ENCODE peak calls at places on chromosomes 16 and 17, in eight cellular contexts. Z is A549, N is HCT116, W is H1, D is ovary, P is body of pancreas, Y is stomach, U is K562. T is an unnamed sample.

GRCh38 chr16:1150511-1150982 is 2.4 kb upstream of the CACNA1H start:
- DNase-seq in P (no peak), N (peak), W (peak), D (peak), U (peak), Z (peak), Y (no peak), T (no peak)

GRCh38 chr16:79267146-79267545 is 333.4 kb downstream of the MAF start:
- DNase-seq in U (no peak), P (no peak), D (no peak), W (no peak), Z (no peak), Y (no peak), N (no peak), T (no peak)

GRCh38 chr16:86716649-86717048 is 138.3 kb downstream of the FOXL1 start:
- DNase-seq in N (no peak), W (no peak), Y (no peak), Z (no peak), P (no peak), U (no peak), D (no peak), T (no peak)

GRCh38 chr16:1468456-1468855 is 6.4 kb downstream of the CLCN7 start:
- DNase-seq in U (no peak), D (no peak), Y (no peak), N (no peak), Z (no peak), P (no peak), W (peak), T (no peak)

GRCh38 chr16:19858654-19859018 is 26.0 kb downstream of the GPRC5B start:
- DNase-seq in W (no peak), Y (no peak), U (no peak), N (no peak), D (no peak), P (no peak), Z (no peak), T (no peak)

GRCh38 chr17:28405632-28406477 is at the start of gene SLC46A1:
- DNase-seq in Z (peak), Y (peak), D (peak), P (peak), W (peak), N (no peak), U (peak), T (no peak)

GRCh38 chr16:56849690-56850680 is 15.0 kb upstream of the SLC12A3 start:
- DNase-seq in Z (no peak), D (no peak), Y (no peak), U (no peak), P (no peak), N (no peak), W (no peak), T (no peak)

GRCh38 chr16:68298312-68298711 is 12.4 kb downstream of the SLC7A6OS start:
- DNase-seq in P (no peak), Z (no peak), U (no peak), Y (no peak), D (no peak), W (no peak), N (no peak), T (no peak)

GRCh38 chr17:79847698-79848369 is 8.6 kb upstream of the CBX4 start:
- DNase-seq in P (no peak), U (no peak), Y (no peak), Z (no peak), N (no peak), W (no peak), D (no peak), T (no peak)

GRCh38 chr17:28928061-28928460 is 23.3 kb downstream of the PHF12 start:
- DNase-seq in U (no peak), D (no peak), Z (no peak), P (no peak), Y (no peak), N (no peak), W (no peak), T (no peak)

GRCh38 chr17:34478244-34478643 is 101.1 kb upstream of the TMEM132E start:
- DNase-seq in N (no peak), U (no peak), Z (no peak), P (no peak), D (no peak), Y (no peak), W (no peak), T (no peak)

GRCh38 chr17:38656959-38657823 is 17.6 kb downstream of the EPOP start:
- DNase-seq in W (no peak), U (no peak), P (peak), N (no peak), Y (no peak), D (no peak), Z (no peak), T (no peak)

GRCh38 chr17:66276328-66276937 is 26.0 kb upstream of the PRKCA start:
- DNase-seq in P (no peak), N (no peak), U (no peak), W (no peak), Z (peak), D (no peak), Y (no peak), T (no peak)

GRCh38 chr16:14187517-14188338 is 116.6 kb downstream of the MRTFB start:
- DNase-seq in Y (no peak), U (no peak), Z (no peak), D (no peak), P (no peak), W (no peak), N (no peak), T (no peak)

GRCh38 chr17:30236807-30237206 is 1.3 kb upstream of the SLC6A4 start:
- DNase-seq in W (peak), N (peak), U (no peak), Z (peak), D (no peak), P (peak), Y (peak), T (no peak)

GRCh38 chr17:1298616-1299015 is 19.2 kb downstream of the TRARG1 start:
- DNase-seq in Y (no peak), U (no peak), N (no peak), P (no peak), Z (no peak), D (no peak), W (peak), T (no peak)

GRCh38 chr16:5143761-5144620 is 46.4 kb upstream of the EEF2KMT start:
- DNase-seq in Y (no peak), D (no peak), U (no peak), W (no peak), P (no peak), Z (no peak), N (no peak), T (no peak)

GRCh38 chr17:50883850-50884291 is 17.7 kb upstream of the TOB1 start:
- DNase-seq in Z (no peak), U (no peak), Y (peak), P (peak), N (no peak), D (no peak), W (no peak), T (no peak)

GRCh38 chr16:12124742-12125141 is 148.2 kb downstream of the SNX29 start:
- DNase-seq in U (no peak), W (no peak), Y (no peak), Z (no peak), P (no peak), N (no peak), D (no peak), T (no peak)

GRCh38 chr17:72184805-72185204 is 64.0 kb downstream of the SOX9 start:
- DNase-seq in U (no peak), Z (no peak), Y (no peak), P (no peak), W (no peak), D (no peak), N (no peak), T (no peak)

GRCh38 chr17:71446635-71447034 is 674.2 kb upstream of the SOX9 start:
- DNase-seq in W (no peak), Y (no peak), D (no peak), U (no peak), P (no peak), N (no peak), Z (no peak), T (no peak)

GRCh38 chr17:6420173-6420641 is 14.7 kb downstream of the AIPL1 start:
- DNase-seq in P (no peak), N (no peak), U (no peak), W (peak), Y (no peak), D (no peak), Z (peak), T (no peak)

GRCh38 chr16:71406724-71407123 is 35.1 kb downstream of the TLE7 start:
- DNase-seq in U (no peak), N (no peak), Y (no peak), P (no peak), D (no peak), Z (no peak), W (no peak), T (no peak)

GRCh38 chr16:24255446-24256352 is at the start of gene CACNG3:
- DNase-seq in U (peak), D (no peak), Z (peak), N (no peak), P (peak), W (peak), Y (no peak), T (no peak)

GRCh38 chr16:69606985-69607384 is 41.2 kb downstream of the NFAT5 start:
- DNase-seq in N (no peak), Z (no peak), D (no peak), Y (no peak), W (no peak), U (no peak), P (no peak), T (no peak)

GRCh38 chr16:57479422-57480126 is 6.7 kb downstream of the DOK4 start:
- DNase-seq in Y (peak), P (no peak), Z (no peak), U (no peak), N (no peak), W (peak), D (peak), T (no peak)

GRCh38 chr16:70766176-70766575 is 34.8 kb downstream of the VAC14 start:
- DNase-seq in N (no peak), D (no peak), P (no peak), Y (no peak), Z (no peak), U (no peak), W (no peak), T (no peak)

GRCh38 chr16:57590654-57591085 is 37.8 kb upstream of the ADGRG1 start:
- DNase-seq in W (no peak), Y (no peak), P (no peak), N (peak), U (peak), D (no peak), Z (peak), T (no peak)

GRCh38 chr16:84820305-84820684 is 510 bp downstream of the CRISPLD2 start:
- DNase-seq in N (no peak), Z (no peak), W (no peak), U (no peak), P (no peak), Y (no peak), D (no peak), T (no peak)
- H3K27ac ChIP-seq in N (no peak), Z (peak), W (no peak), U (no peak), P (no peak), Y (peak), D (no peak), T (peak)

GRCh38 chr16:81041696-81042095 is 6.1 kb downstream of the ATMIN start:
- DNase-seq in U (no peak), N (no peak), Y (no peak), P (no peak), Z (no peak), W (no peak), D (no peak), T (no peak)

GRCh38 chr16:81035398-81035974 is at the start of gene ATMIN:
- DNase-seq in U (peak), P (peak), N (peak), D (peak), Z (peak), W (peak), Y (peak), T (peak)

GRCh38 chr16:81040837-81041236 is 5.2 kb downstream of the ATMIN start:
- DNase-seq in P (no peak), W (no peak), N (no peak), U (no peak), Z (no peak), D (no peak), Y (no peak), T (no peak)

GRCh38 chr16:81036751-81037350 is 1.2 kb downstream of the ATMIN start:
- DNase-seq in N (no peak), W (no peak), U (peak), P (no peak), D (no peak), Y (no peak), Z (no peak), T (no peak)

DNA sequence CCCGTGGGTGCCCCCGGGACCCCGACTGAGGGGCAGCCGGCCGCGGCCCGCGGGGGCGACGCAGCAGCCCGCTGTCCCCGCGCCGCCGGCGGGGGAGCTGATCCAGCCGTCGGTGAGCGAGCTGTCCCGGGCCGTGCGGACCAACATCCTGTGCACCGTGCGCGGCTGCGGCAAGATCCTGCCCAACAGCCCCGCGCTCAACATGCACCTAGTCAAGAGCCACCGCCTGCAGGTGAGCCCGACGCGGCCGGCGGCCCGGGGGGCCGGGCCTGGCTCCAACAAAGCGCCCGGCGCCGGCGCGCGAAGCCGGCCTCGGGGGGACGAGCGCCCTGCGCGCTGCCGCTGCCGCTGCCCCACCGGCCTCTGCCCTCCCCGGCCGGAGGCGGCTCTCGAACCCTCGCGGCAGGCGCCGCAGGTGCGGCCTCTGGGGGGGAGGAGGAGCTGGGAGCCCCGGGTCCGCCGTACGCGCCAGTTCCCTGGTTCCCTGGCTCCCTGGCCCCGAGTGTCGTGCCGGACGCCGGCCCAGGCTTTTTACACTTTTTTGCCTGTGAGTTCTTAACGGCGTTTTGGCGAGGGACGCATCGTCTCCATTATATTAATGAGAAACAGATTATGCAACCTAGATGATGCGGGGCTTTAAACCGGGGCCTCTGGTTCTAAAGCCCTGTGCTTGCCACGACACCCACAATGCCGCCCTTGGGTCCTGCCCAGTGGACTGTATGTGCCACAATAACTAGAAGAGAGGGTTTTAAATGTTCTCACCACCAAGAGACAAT is 521 bp downstream of the ATMIN start:
- DNase-seq in Z (peak), Y (peak), P (peak), D (no peak), N (no peak), U (peak), W (peak), T (no peak)
- TF ChIP-seq POLR2A in Z (no peak), Y (no peak), P (no peak), D (no peak), N (no peak), U (no peak), W (peak), T (no peak)

GRCh38 chr17:4955091-4955490 is 4.2 kb downstream of the ENO3 start:
- DNase-seq in D (no peak), N (no peak), Y (no peak), U (no peak), P (no peak), Z (no peak), W (no peak), T (no peak)

GRCh38 chr17:4951486-4951885 is 567 bp downstream of the ENO3 start:
- DNase-seq in W (no peak), Y (no peak), Z (no peak), N (no peak), D (no peak), U (peak), P (no peak), T (no peak)

GRCh38 chr17:4956493-4957061 is 5.7 kb downstream of the ENO3 start:
- DNase-seq in U (no peak), Y (peak), D (no peak), P (peak), W (peak), N (no peak), Z (no peak), T (no peak)

GRCh38 chr17:4950757-4951204 is at the start of gene ENO3:
- DNase-seq in Z (peak), N (no peak), P (no peak), Y (no peak), D (peak), U (peak), W (peak), T (no peak)

DNA sequence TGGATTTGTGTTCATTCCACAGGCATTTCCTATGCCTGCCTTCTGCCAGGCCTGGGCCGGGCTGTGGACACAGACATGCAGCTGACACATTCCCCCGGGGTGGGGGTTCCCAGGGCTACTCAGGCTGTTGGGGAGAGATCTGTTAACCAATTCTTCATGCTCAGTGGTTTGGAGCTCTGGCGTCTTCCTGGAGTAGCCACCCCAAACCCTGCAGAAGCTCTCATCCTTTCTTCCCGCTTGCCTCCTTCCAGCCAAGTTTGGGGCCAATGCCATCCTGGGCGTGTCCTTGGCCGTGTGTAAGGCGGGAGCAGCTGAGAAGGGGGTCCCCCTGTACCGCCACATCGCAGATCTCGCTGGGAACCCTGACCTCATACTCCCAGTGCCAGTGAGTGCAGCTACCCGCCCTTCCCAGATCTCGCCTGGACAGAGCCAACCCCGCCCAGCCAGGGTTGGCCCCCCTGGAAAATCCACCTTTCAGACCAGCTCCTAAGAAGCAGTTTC is 2.6 kb downstream of the ENO3 start:
- DNase-seq in Y (no peak), W (no peak), D (no peak), P (no peak), Z (no peak), U (no peak), N (no peak), T (no peak)
- H3K27ac ChIP-seq in Y (no peak), W (no peak), D (no peak), P (no peak), Z (peak), U (no peak), N (no peak), T (peak)

GRCh38 chr17:4365628-4366311 is 705 bp downstream of the UBE2G1 start:
- DNase-seq in Y (no peak), U (peak), Z (no peak), D (peak), W (peak), P (peak), N (no peak), T (no peak)
- TF ChIP-seq POLR2A in Y (no peak), U (no peak), Z (no peak), D (no peak), W (peak), P (no peak), N (no peak), T (no peak)

GRCh38 chr17:76404976-76405563 is 20.7 kb downstream of the SPHK1 start:
- DNase-seq in Y (peak), Z (no peak), W (no peak), N (no peak), D (peak), U (peak), P (peak), T (no peak)

GRCh38 chr17:76404256-76404655 is 19.8 kb downstream of the SPHK1 start:
- DNase-seq in Y (no peak), P (no peak), N (no peak), Z (no peak), W (no peak), D (no peak), U (no peak), T (no peak)

GRCh38 chr17:76407509-76407908 is 23.1 kb downstream of the SPHK1 start:
- DNase-seq in D (no peak), Z (no peak), Y (no peak), P (peak), N (no peak), W (no peak), U (no peak), T (no peak)

GRCh38 chr17:76405607-76405966 is 21.2 kb downstream of the SPHK1 start:
- DNase-seq in N (no peak), U (peak), Y (no peak), D (no peak), W (no peak), Z (no peak), P (peak), T (no peak)

GRCh38 chr17:76405967-76406647 is 21.7 kb downstream of the SPHK1 start:
- DNase-seq in D (peak), Z (no peak), P (peak), W (no peak), N (no peak), Y (peak), U (peak), T (no peak)
- H3K27ac ChIP-seq in D (peak), Z (no peak), P (no peak), W (no peak), N (no peak), Y (no peak), U (no peak), T (no peak)

GRCh38 chr16:8989099-8989878 is 25.6 kb upstream of the USP7 start:
- DNase-seq in Y (no peak), U (no peak), N (no peak), W (no peak), D (no peak), Z (no peak), P (peak), T (no peak)
- TF ChIP-seq POLR2A in Y (no peak), U (no peak), N (no peak), W (no peak), D (no peak), Z (no peak), P (no peak), T (no peak)

GRCh38 chr17:76681222-76682137 is 29.3 kb downstream of the MXRA7 start:
- DNase-seq in N (peak), D (peak), P (peak), W (peak), Y (peak), U (peak), Z (peak), T (no peak)
- H3K27ac ChIP-seq in N (no peak), D (peak), P (no peak), W (no peak), Y (peak), U (no peak), Z (no peak), T (peak)

GRCh38 chr17:42288985-42289862 is 926 bp downstream of the STAT5A start:
- DNase-seq in U (peak), W (peak), N (no peak), P (peak), Z (no peak), Y (peak), D (peak), T (no peak)
- TF ChIP-seq POLR2A in U (peak), W (no peak), N (no peak), P (no peak), Z (no peak), Y (no peak), D (no peak), T (no peak)